ENCODE peak calls at places on chromosomes 7 and 10, in seven cellular contexts. One of them, this sample, is unnamed. For H3K9me3 and H3K36me3, the result is how much of the 10 kb centered on the place peaks cover.

GRCh38 chr10:62079885-62080559 is 178.5 kb downstream of the ARID5B start:
- DNase-seq in IMR-90: no peak
- DNase-seq in adrenal gland: no peak
- DNase-seq in spleen: no peak
- DNase-seq in Peyer's patch: no peak
- DNase-seq in heart left ventricle: no peak
- DNase-seq in upper lobe of left lung: no peak
- DNase-seq in this sample: no peak

GRCh38 chr10:3538850-3539531 is 246.0 kb downstream of the KLF6 start:
- DNase-seq in IMR-90: peak
- DNase-seq in adrenal gland: no peak
- DNase-seq in spleen: no peak
- DNase-seq in Peyer's patch: no peak
- DNase-seq in heart left ventricle: peak
- DNase-seq in upper lobe of left lung: peak
- DNase-seq in this sample: no peak

GRCh38 chr7:8765374-8765773 is 332.0 kb downstream of the NXPH1 start:
- DNase-seq in IMR-90: no peak
- DNase-seq in adrenal gland: no peak
- DNase-seq in spleen: no peak
- DNase-seq in Peyer's patch: no peak
- DNase-seq in heart left ventricle: no peak
- DNase-seq in upper lobe of left lung: no peak
- DNase-seq in this sample: no peak

GRCh38 chr7:156667110-156667436 is 26.5 kb downstream of the RNF32 start:
- DNase-seq in IMR-90: no peak
- DNase-seq in adrenal gland: no peak
- DNase-seq in spleen: no peak
- DNase-seq in Peyer's patch: no peak
- DNase-seq in heart left ventricle: no peak
- DNase-seq in upper lobe of left lung: no peak
- DNase-seq in this sample: no peak

GRCh38 chr7:82598958-82599357 is 155.4 kb upstream of the CACNA2D1 start:
- DNase-seq in IMR-90: peak
- DNase-seq in adrenal gland: no peak
- DNase-seq in spleen: no peak
- DNase-seq in Peyer's patch: no peak
- DNase-seq in heart left ventricle: no peak
- DNase-seq in upper lobe of left lung: no peak
- DNase-seq in this sample: no peak

GRCh38 chr10:69914373-69915268 is 112.9 kb downstream of the COL13A1 start:
- DNase-seq in IMR-90: peak
- DNase-seq in adrenal gland: peak
- DNase-seq in spleen: peak
- DNase-seq in Peyer's patch: peak
- DNase-seq in heart left ventricle: peak
- DNase-seq in upper lobe of left lung: peak
- DNase-seq in this sample: no peak

GRCh38 chr7:66050990-66051424 is 24.6 kb upstream of the ASL start:
- DNase-seq in IMR-90: peak
- DNase-seq in adrenal gland: peak
- DNase-seq in spleen: no peak
- DNase-seq in Peyer's patch: no peak
- DNase-seq in heart left ventricle: no peak
- DNase-seq in upper lobe of left lung: peak
- DNase-seq in this sample: no peak

GRCh38 chr10:119477444-119477843 is 65.1 kb downstream of the RGS10 start:
- DNase-seq in IMR-90: no peak
- DNase-seq in adrenal gland: no peak
- DNase-seq in spleen: peak
- DNase-seq in Peyer's patch: no peak
- DNase-seq in heart left ventricle: no peak
- DNase-seq in upper lobe of left lung: no peak
- DNase-seq in this sample: no peak

GRCh38 chr7:34659676-34660075 is 1.7 kb downstream of the NPSR1 start:
- DNase-seq in IMR-90: no peak
- DNase-seq in adrenal gland: no peak
- DNase-seq in spleen: no peak
- DNase-seq in Peyer's patch: no peak
- DNase-seq in heart left ventricle: no peak
- DNase-seq in upper lobe of left lung: no peak
- DNase-seq in this sample: no peak

GRCh38 chr7:46091071-46091470 is 170.0 kb upstream of the IGFBP3 start:
- DNase-seq in IMR-90: no peak
- DNase-seq in adrenal gland: no peak
- DNase-seq in spleen: no peak
- DNase-seq in Peyer's patch: no peak
- DNase-seq in heart left ventricle: no peak
- DNase-seq in upper lobe of left lung: no peak
- DNase-seq in this sample: no peak

GRCh38 chr7:103630318-103630717 is 184.3 kb upstream of the SLC26A5 start:
- DNase-seq in IMR-90: peak
- DNase-seq in adrenal gland: no peak
- DNase-seq in spleen: no peak
- DNase-seq in Peyer's patch: no peak
- DNase-seq in heart left ventricle: no peak
- DNase-seq in upper lobe of left lung: no peak
- DNase-seq in this sample: no peak

GRCh38 chr7:42238709-42239395 is 1.8 kb upstream of the GLI3 start:
- DNase-seq in IMR-90: peak
- DNase-seq in adrenal gland: peak
- DNase-seq in spleen: no peak
- DNase-seq in Peyer's patch: no peak
- DNase-seq in heart left ventricle: no peak
- DNase-seq in upper lobe of left lung: no peak
- DNase-seq in this sample: no peak

GRCh38 chr10:74924251-74924954 is 98.0 kb downstream of the KAT6B start:
- DNase-seq in IMR-90: peak
- DNase-seq in adrenal gland: no peak
- DNase-seq in spleen: no peak
- DNase-seq in Peyer's patch: no peak
- DNase-seq in heart left ventricle: no peak
- DNase-seq in upper lobe of left lung: no peak
- DNase-seq in this sample: no peak

GRCh38 chr7:151431768-151432311 is 8.1 kb downstream of the CRYGN start:
- DNase-seq in IMR-90: no peak
- DNase-seq in adrenal gland: no peak
- DNase-seq in spleen: peak
- DNase-seq in Peyer's patch: no peak
- DNase-seq in heart left ventricle: no peak
- DNase-seq in upper lobe of left lung: no peak
- DNase-seq in this sample: no peak

GRCh38 chr7:43164757-43165156 is 52.3 kb downstream of the HECW1 start:
- DNase-seq in IMR-90: peak
- DNase-seq in adrenal gland: peak
- DNase-seq in spleen: no peak
- DNase-seq in Peyer's patch: no peak
- DNase-seq in heart left ventricle: no peak
- DNase-seq in upper lobe of left lung: no peak
- DNase-seq in this sample: no peak

GRCh38 chr10:99966306-99966705 is 43.4 kb downstream of the DNMBP start:
- DNase-seq in IMR-90: peak
- DNase-seq in adrenal gland: no peak
- DNase-seq in spleen: no peak
- DNase-seq in Peyer's patch: no peak
- DNase-seq in heart left ventricle: no peak
- DNase-seq in upper lobe of left lung: no peak
- DNase-seq in this sample: no peak

GRCh38 chr10:84265378-84265777 is 20.5 kb downstream of the RGR start:
- DNase-seq in IMR-90: no peak
- DNase-seq in adrenal gland: no peak
- DNase-seq in spleen: no peak
- DNase-seq in Peyer's patch: no peak
- DNase-seq in heart left ventricle: no peak
- DNase-seq in upper lobe of left lung: no peak
- DNase-seq in this sample: no peak

GRCh38 chr10:49585387-49585786 is 24.7 kb upstream of the SLC18A3 start:
- DNase-seq in IMR-90: peak
- DNase-seq in adrenal gland: no peak
- DNase-seq in spleen: no peak
- DNase-seq in Peyer's patch: no peak
- DNase-seq in heart left ventricle: no peak
- DNase-seq in upper lobe of left lung: no peak
- DNase-seq in this sample: no peak

GRCh38 chr7:22296916-22297315 is 60.0 kb downstream of the RAPGEF5 start:
- DNase-seq in IMR-90: no peak
- DNase-seq in adrenal gland: no peak
- DNase-seq in spleen: no peak
- DNase-seq in Peyer's patch: no peak
- DNase-seq in heart left ventricle: no peak
- DNase-seq in upper lobe of left lung: no peak
- DNase-seq in this sample: no peak

GRCh38 chr7:2078899-2079298 is 153.8 kb downstream of the MAD1L1 start:
- DNase-seq in IMR-90: no peak
- DNase-seq in adrenal gland: no peak
- DNase-seq in spleen: no peak
- DNase-seq in Peyer's patch: no peak
- DNase-seq in heart left ventricle: no peak
- DNase-seq in upper lobe of left lung: no peak
- DNase-seq in this sample: no peak

GRCh38 chr7:142717453-142717852 is 31.8 kb upstream of the PRSS1 start:
- DNase-seq in IMR-90: no peak
- DNase-seq in adrenal gland: no peak
- DNase-seq in spleen: peak
- DNase-seq in Peyer's patch: no peak
- DNase-seq in heart left ventricle: no peak
- DNase-seq in upper lobe of left lung: no peak
- DNase-seq in this sample: no peak

GRCh38 chr10:91797874-91798735 is at the start of gene TNKS2:
- DNase-seq in IMR-90: peak
- DNase-seq in adrenal gland: peak
- DNase-seq in spleen: peak
- DNase-seq in Peyer's patch: peak
- DNase-seq in heart left ventricle: peak
- DNase-seq in upper lobe of left lung: peak
- DNase-seq in this sample: peak
- TF ChIP-seq POLR2A in IMR-90: peak
- TF ChIP-seq POLR2A in adrenal gland: peak
- TF ChIP-seq POLR2A in spleen: peak
- TF ChIP-seq POLR2A in Peyer's patch: peak
- TF ChIP-seq POLR2A in heart left ventricle: peak
- TF ChIP-seq POLR2A in upper lobe of left lung: peak
- TF ChIP-seq POLR2A in this sample: no peak

DNA sequence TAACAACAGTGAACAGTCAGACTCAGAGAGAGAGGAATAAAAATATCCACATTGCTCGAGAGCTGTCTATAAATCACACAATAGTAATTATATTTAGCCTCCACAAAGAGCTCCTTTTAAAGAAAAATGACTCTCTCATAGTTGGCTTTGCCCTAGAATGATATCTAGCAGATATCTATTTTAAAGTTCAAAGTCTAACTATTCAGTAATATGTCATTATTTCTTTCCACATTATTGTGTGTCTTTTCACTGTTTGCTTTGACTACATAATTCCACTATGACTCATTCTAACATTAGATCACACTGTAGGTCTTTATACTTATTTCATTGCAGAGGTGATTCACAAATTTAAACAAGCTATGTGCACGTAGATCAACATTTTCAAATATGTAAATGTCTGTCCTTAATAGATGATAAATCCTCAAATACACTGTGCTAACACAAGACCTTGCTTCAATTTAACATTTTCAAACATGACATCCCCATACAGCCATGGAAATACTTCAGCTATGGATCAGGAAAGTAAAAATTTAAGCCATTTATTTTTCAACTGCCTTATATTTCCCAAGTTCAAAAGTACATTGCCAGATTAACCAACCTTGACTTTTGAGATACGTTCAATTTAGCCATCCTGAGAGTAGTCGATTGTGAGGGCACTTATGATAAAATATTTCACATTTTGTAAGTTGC is 99.9 kb upstream of the AKR1E2 start:
- DNase-seq in IMR-90: peak
- DNase-seq in adrenal gland: no peak
- DNase-seq in spleen: no peak
- DNase-seq in Peyer's patch: no peak
- DNase-seq in heart left ventricle: no peak
- DNase-seq in upper lobe of left lung: no peak
- DNase-seq in this sample: no peak
- H3K9me3 ChIP-seq in IMR-90: under half
- H3K9me3 ChIP-seq in adrenal gland: under half
- H3K9me3 ChIP-seq in spleen: under half
- H3K9me3 ChIP-seq in Peyer's patch: under half
- H3K9me3 ChIP-seq in heart left ventricle: under half
- H3K9me3 ChIP-seq in upper lobe of left lung: under half
- H3K9me3 ChIP-seq in this sample: under half

DNA sequence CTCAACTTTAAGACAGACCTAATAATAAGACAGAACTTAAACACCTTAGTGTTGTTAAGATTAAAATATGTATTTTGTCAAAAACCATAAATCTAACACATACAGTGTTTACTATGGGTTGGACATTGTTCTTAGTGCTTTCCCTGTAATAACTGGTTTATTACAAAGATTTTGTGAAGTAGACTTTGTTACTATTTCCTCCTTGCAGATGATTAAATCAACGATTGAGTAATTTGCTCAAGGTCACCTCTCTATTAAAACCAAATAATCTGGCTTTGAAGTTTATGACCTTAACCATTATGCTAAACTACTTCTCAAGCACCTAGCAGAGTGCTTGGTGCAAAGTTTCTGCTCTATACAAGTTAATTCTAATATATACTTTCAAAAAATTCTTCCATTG is 102.7 kb upstream of the FAM3C start:
- DNase-seq in IMR-90: no peak
- DNase-seq in adrenal gland: no peak
- DNase-seq in spleen: no peak
- DNase-seq in Peyer's patch: no peak
- DNase-seq in heart left ventricle: no peak
- DNase-seq in upper lobe of left lung: no peak
- DNase-seq in this sample: no peak
- H3K36me3 ChIP-seq in IMR-90: under half
- H3K36me3 ChIP-seq in adrenal gland: under half
- H3K36me3 ChIP-seq in spleen: under half
- H3K36me3 ChIP-seq in Peyer's patch: under half
- H3K36me3 ChIP-seq in heart left ventricle: under half
- H3K36me3 ChIP-seq in upper lobe of left lung: under half
- H3K36me3 ChIP-seq in this sample: under half

DNA sequence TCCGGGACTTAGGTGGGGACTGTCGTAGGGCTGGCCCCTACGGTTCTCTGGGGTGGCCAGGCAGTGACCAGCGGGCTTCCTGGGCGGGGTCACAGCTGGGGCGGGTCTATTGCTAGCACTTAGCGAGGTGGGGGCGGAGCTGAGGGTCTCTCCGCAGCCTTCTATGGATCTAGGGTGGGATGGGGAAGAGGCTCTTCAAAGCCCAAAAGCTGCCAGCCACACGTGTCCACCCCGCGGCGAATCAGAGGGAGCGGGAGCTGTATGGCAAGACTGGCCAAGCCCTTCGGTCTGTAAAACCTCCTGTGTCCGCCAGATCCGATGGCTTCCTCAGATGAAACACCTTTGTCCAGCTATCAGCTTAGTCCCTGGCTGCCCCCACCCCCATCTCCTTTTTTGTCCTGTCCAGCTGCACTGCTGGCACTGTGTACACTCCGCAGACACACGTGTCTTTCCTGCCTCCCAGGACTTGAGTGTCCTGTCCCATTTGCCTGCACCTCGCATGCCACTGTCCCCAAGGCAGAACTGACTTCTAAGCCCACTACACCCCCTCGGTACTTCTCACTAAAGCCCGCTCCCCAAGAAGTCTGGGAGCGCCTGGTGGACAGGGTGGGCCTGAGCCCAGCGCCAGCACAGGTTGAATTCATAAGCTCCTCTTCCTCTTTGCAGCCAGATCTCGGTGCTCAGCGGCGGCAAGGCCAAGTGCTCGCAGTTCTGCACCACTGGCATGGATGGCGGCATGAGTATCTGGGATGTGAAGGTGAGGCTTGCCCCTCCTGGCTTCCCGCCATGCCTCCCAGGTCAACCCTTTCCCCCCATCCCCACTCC is 14.8 kb downstream of the PDAP1 start:
- DNase-seq in IMR-90: no peak
- DNase-seq in adrenal gland: no peak
- DNase-seq in spleen: no peak
- DNase-seq in Peyer's patch: no peak
- DNase-seq in heart left ventricle: peak
- DNase-seq in upper lobe of left lung: no peak
- DNase-seq in this sample: no peak
- TF ChIP-seq POLR2A in IMR-90: no peak
- TF ChIP-seq POLR2A in adrenal gland: no peak
- TF ChIP-seq POLR2A in spleen: no peak
- TF ChIP-seq POLR2A in Peyer's patch: no peak
- TF ChIP-seq POLR2A in heart left ventricle: no peak
- TF ChIP-seq POLR2A in upper lobe of left lung: no peak
- TF ChIP-seq POLR2A in this sample: no peak